ENCODE peak calls at places on chromosomes 11 and 22, in five cellular contexts. One of them, this sample, is unnamed.

GRCh38 chr11:70290341-70291065 is 20.0 kb downstream of the PPFIA1 start:
- DNase-seq in anterior cingulate cortex: no peak
- DNase-seq in effector memory CD8-positive, alpha-beta T cell: no peak
- DNase-seq in SK-N-DZ: no peak
- DNase-seq in left ventricle myocardium inferior: no peak
- DNase-seq in this sample: no peak

GRCh38 chr22:35930933-35931332 is 97.7 kb downstream of the RBFOX2 start:
- DNase-seq in SK-N-DZ: peak; percentile 61
- DNase-seq in effector memory CD8-positive, alpha-beta T cell: no peak
- DNase-seq in anterior cingulate cortex: no peak
- DNase-seq in left ventricle myocardium inferior: no peak
- DNase-seq in this sample: no peak

GRCh38 chr11:78392854-78393253 is 24.8 kb downstream of the GAB2 start:
- DNase-seq in left ventricle myocardium inferior: no peak
- DNase-seq in effector memory CD8-positive, alpha-beta T cell: no peak
- DNase-seq in SK-N-DZ: no peak
- DNase-seq in anterior cingulate cortex: no peak
- DNase-seq in this sample: no peak

GRCh38 chr11:47234669-47235075 is 13.9 kb downstream of the ACP2 start:
- DNase-seq in SK-N-DZ: no peak
- DNase-seq in effector memory CD8-positive, alpha-beta T cell: peak; percentile 44
- DNase-seq in left ventricle myocardium inferior: no peak
- DNase-seq in anterior cingulate cortex: no peak
- DNase-seq in this sample: no peak

GRCh38 chr22:27207907-27208306 is 550.5 kb downstream of the MIAT start:
- DNase-seq in left ventricle myocardium inferior: no peak
- DNase-seq in SK-N-DZ: no peak
- DNase-seq in anterior cingulate cortex: no peak
- DNase-seq in effector memory CD8-positive, alpha-beta T cell: no peak
- DNase-seq in this sample: no peak

GRCh38 chr11:65112551-65113360 is 1.1 kb downstream of the TM7SF2 start:
- DNase-seq in anterior cingulate cortex: peak; percentile 38
- DNase-seq in effector memory CD8-positive, alpha-beta T cell: peak; percentile 75
- DNase-seq in left ventricle myocardium inferior: peak; percentile 52
- DNase-seq in SK-N-DZ: peak; percentile 68
- DNase-seq in this sample: peak; percentile 78

GRCh38 chr11:9814108-9814507 is 150.2 kb downstream of the SWAP70 start:
- DNase-seq in effector memory CD8-positive, alpha-beta T cell: no peak
- DNase-seq in left ventricle myocardium inferior: no peak
- DNase-seq in anterior cingulate cortex: no peak
- DNase-seq in SK-N-DZ: no peak
- DNase-seq in this sample: no peak

GRCh38 chr11:133937468-133937867 is 19.3 kb downstream of the IGSF9B start:
- DNase-seq in anterior cingulate cortex: no peak
- DNase-seq in SK-N-DZ: no peak
- DNase-seq in effector memory CD8-positive, alpha-beta T cell: no peak
- DNase-seq in left ventricle myocardium inferior: no peak
- DNase-seq in this sample: no peak

GRCh38 chr11:7436657-7437056 is 48.6 kb upstream of the OLFML1 start:
- DNase-seq in anterior cingulate cortex: no peak
- DNase-seq in effector memory CD8-positive, alpha-beta T cell: no peak
- DNase-seq in left ventricle myocardium inferior: no peak
- DNase-seq in SK-N-DZ: no peak
- DNase-seq in this sample: no peak

GRCh38 chr11:47348859-47349258 is 3.6 kb downstream of the MYBPC3 start:
- DNase-seq in anterior cingulate cortex: no peak
- DNase-seq in effector memory CD8-positive, alpha-beta T cell: no peak
- DNase-seq in SK-N-DZ: peak; percentile 55
- DNase-seq in left ventricle myocardium inferior: no peak
- DNase-seq in this sample: no peak

GRCh38 chr11:1573077-1573846 is 1.2 kb upstream of the DUSP8 start:
- DNase-seq in SK-N-DZ: no peak
- DNase-seq in anterior cingulate cortex: no peak
- DNase-seq in effector memory CD8-positive, alpha-beta T cell: peak; percentile 42
- DNase-seq in left ventricle myocardium inferior: no peak
- DNase-seq in this sample: no peak

GRCh38 chr22:38649841-38650522 is 6.2 kb downstream of the FAM227A start:
- DNase-seq in effector memory CD8-positive, alpha-beta T cell: no peak
- DNase-seq in left ventricle myocardium inferior: no peak
- DNase-seq in SK-N-DZ: no peak
- DNase-seq in anterior cingulate cortex: no peak
- DNase-seq in this sample: no peak

GRCh38 chr11:44813401-44813800 is 86.6 kb downstream of the TSPAN18 start:
- DNase-seq in left ventricle myocardium inferior: peak; percentile 56
- DNase-seq in anterior cingulate cortex: no peak
- DNase-seq in SK-N-DZ: no peak
- DNase-seq in effector memory CD8-positive, alpha-beta T cell: no peak
- DNase-seq in this sample: no peak

GRCh38 chr11:9855579-9856260 is 191.8 kb downstream of the SWAP70 start:
- DNase-seq in left ventricle myocardium inferior: no peak
- DNase-seq in effector memory CD8-positive, alpha-beta T cell: no peak
- DNase-seq in anterior cingulate cortex: no peak
- DNase-seq in SK-N-DZ: no peak
- DNase-seq in this sample: no peak

GRCh38 chr22:25602924-25603323 is 38.4 kb downstream of the GRK3 start:
- DNase-seq in anterior cingulate cortex: no peak
- DNase-seq in SK-N-DZ: no peak
- DNase-seq in effector memory CD8-positive, alpha-beta T cell: no peak
- DNase-seq in left ventricle myocardium inferior: no peak
- DNase-seq in this sample: no peak

GRCh38 chr11:15920856-15921629 is 435.3 kb downstream of the SOX6 start:
- DNase-seq in left ventricle myocardium inferior: peak; percentile 46
- DNase-seq in SK-N-DZ: no peak
- DNase-seq in anterior cingulate cortex: no peak
- DNase-seq in effector memory CD8-positive, alpha-beta T cell: no peak
- DNase-seq in this sample: no peak

GRCh38 chr11:118401880-118402590 is 629 bp downstream of the ATP5MG start:
- DNase-seq in effector memory CD8-positive, alpha-beta T cell: no peak
- DNase-seq in left ventricle myocardium inferior: no peak
- DNase-seq in anterior cingulate cortex: no peak
- DNase-seq in SK-N-DZ: no peak
- DNase-seq in this sample: no peak

GRCh38 chr11:126280595-126280994 is 2.3 kb upstream of the TIRAP start:
- DNase-seq in anterior cingulate cortex: no peak
- DNase-seq in SK-N-DZ: no peak
- DNase-seq in effector memory CD8-positive, alpha-beta T cell: no peak
- DNase-seq in left ventricle myocardium inferior: no peak
- DNase-seq in this sample: no peak

GRCh38 chr11:76660533-76661305 is 9.8 kb downstream of the LRRC32 start:
- DNase-seq in SK-N-DZ: no peak
- DNase-seq in effector memory CD8-positive, alpha-beta T cell: no peak
- DNase-seq in left ventricle myocardium inferior: no peak
- DNase-seq in anterior cingulate cortex: no peak
- DNase-seq in this sample: peak; percentile 58

GRCh38 chr22:21951931-21952465 is 650 bp downstream of the PPM1F start:
- DNase-seq in effector memory CD8-positive, alpha-beta T cell: no peak
- DNase-seq in left ventricle myocardium inferior: peak; percentile 40
- DNase-seq in anterior cingulate cortex: no peak
- DNase-seq in SK-N-DZ: peak; percentile 43
- DNase-seq in this sample: no peak

GRCh38 chr11:76624515-76625379 is 45.8 kb downstream of the LRRC32 start:
- DNase-seq in left ventricle myocardium inferior: no peak
- DNase-seq in SK-N-DZ: peak; percentile 98
- DNase-seq in anterior cingulate cortex: no peak
- DNase-seq in effector memory CD8-positive, alpha-beta T cell: no peak
- DNase-seq in this sample: no peak

GRCh38 chr11:83827940-83828554 is 541.9 kb upstream of the CCDC90B start:
- DNase-seq in anterior cingulate cortex: no peak
- DNase-seq in effector memory CD8-positive, alpha-beta T cell: no peak
- DNase-seq in SK-N-DZ: peak; percentile 65
- DNase-seq in left ventricle myocardium inferior: no peak
- DNase-seq in this sample: no peak

GRCh38 chr11:12402691-12403120 is 25.3 kb downstream of the PARVA start:
- DNase-seq in SK-N-DZ: no peak
- DNase-seq in effector memory CD8-positive, alpha-beta T cell: no peak
- DNase-seq in left ventricle myocardium inferior: no peak
- DNase-seq in anterior cingulate cortex: no peak
- DNase-seq in this sample: no peak

GRCh38 chr11:109597336-109597735 is 175.3 kb downstream of the C11orf87 start:
- DNase-seq in anterior cingulate cortex: no peak
- DNase-seq in effector memory CD8-positive, alpha-beta T cell: no peak
- DNase-seq in left ventricle myocardium inferior: no peak
- DNase-seq in SK-N-DZ: no peak
- DNase-seq in this sample: no peak

GRCh38 chr11:73223998-73224730 is 6.1 kb downstream of the P2RY2 start:
- DNase-seq in effector memory CD8-positive, alpha-beta T cell: no peak
- DNase-seq in SK-N-DZ: no peak
- DNase-seq in anterior cingulate cortex: no peak
- DNase-seq in left ventricle myocardium inferior: no peak
- DNase-seq in this sample: no peak

GRCh38 chr11:20342347-20343279 is 20.9 kb upstream of the HTATIP2 start:
- DNase-seq in anterior cingulate cortex: no peak
- DNase-seq in left ventricle myocardium inferior: no peak
- DNase-seq in SK-N-DZ: peak; percentile 72
- DNase-seq in effector memory CD8-positive, alpha-beta T cell: no peak
- DNase-seq in this sample: no peak

GRCh38 chr11:128431931-128432330 is 155.4 kb downstream of the ETS1 start:
- DNase-seq in SK-N-DZ: no peak
- DNase-seq in anterior cingulate cortex: no peak
- DNase-seq in left ventricle myocardium inferior: no peak
- DNase-seq in effector memory CD8-positive, alpha-beta T cell: no peak
- DNase-seq in this sample: no peak

This sample was measured in natural killer cell treated with Interleukin-12 subunit alpha and Interleukin-12 subunit beta and Interleukin-15 and Interleukin-18, amount 100 ng/mL, for 72 hours.